ENCODE peak calls at places on chromosomes 11 and 22, in eight cellular contexts. F is right atrium auricular region; I is T-helper 22 cell; V is activated T-cell treated with anti-CD3 and anti-CD28 coated beads for 1 hour; R is activated CD8-positive, alpha-beta memory T cell treated with anti-CD3 and anti-CD28 coated beads, Interleukin-2, amount 50 U/mL, for 48 hours; K is AG10803; L is islet precursor cell; S is BJ. Z is an unnamed sample.
A peak's percentile ranks its signal among the peaks of the same experiment; 100 is the strongest.

GRCh38 chr11:46951864-46952263 is 15.3 kb downstream of the CSTPP1 start:
- DNase-seq in V (no peak), L (no peak), R (no peak), K (no peak), S (no peak), I (no peak), F (no peak), Z (no peak)

GRCh38 chr11:93614111-93614784 is 47.2 kb upstream of the CEP295 start:
- DNase-seq in L (peak; percentile 62), F (no peak), K (no peak), V (no peak), S (no peak), R (no peak), I (no peak), Z (no peak)

GRCh38 chr11:115665345-115665901 is 161.2 kb upstream of the CADM1 start:
- DNase-seq in S (no peak), L (no peak), I (no peak), V (no peak), R (no peak), F (no peak), K (no peak), Z (no peak)

GRCh38 chr11:96045622-96046456 is 121.9 kb upstream of the MTMR2 start:
- DNase-seq in S (peak; percentile 76), K (peak; percentile 93), F (peak; percentile 62), I (no peak), V (no peak), R (no peak), L (peak; percentile 76), Z (no peak)

GRCh38 chr11:122268601-122269130 is 152.7 kb upstream of the BLID start:
- DNase-seq in F (no peak), L (no peak), S (no peak), V (no peak), K (no peak), I (no peak), R (no peak), Z (no peak)

GRCh38 chr22:31958625-31959239 is 14.4 kb downstream of the YWHAH start:
- DNase-seq in L (peak; percentile 46), F (no peak), S (no peak), V (no peak), R (no peak), K (no peak), I (peak; percentile 30), Z (no peak)

GRCh38 chr11:24453129-24453723 is 43.6 kb upstream of the LUZP2 start:
- DNase-seq in K (no peak), R (no peak), F (no peak), S (no peak), V (no peak), L (no peak), I (no peak), Z (no peak)

GRCh38 chr11:87493516-87493915 is 455.8 kb downstream of the TMEM135 start:
- DNase-seq in R (no peak), S (no peak), I (no peak), V (no peak), F (no peak), K (peak; percentile 17), L (no peak), Z (no peak)

GRCh38 chr11:15888596-15889345 is 467.6 kb downstream of the SOX6 start:
- DNase-seq in S (no peak), K (no peak), I (no peak), R (no peak), F (no peak), L (no peak), V (no peak), Z (no peak)

GRCh38 chr11:101096036-101096704 is 33.4 kb downstream of the PGR start:
- DNase-seq in R (no peak), L (no peak), V (no peak), S (no peak), I (no peak), K (no peak), F (no peak), Z (no peak)

GRCh38 chr11:5441414-5441813 is at the start of gene OR51I1:
- DNase-seq in S (no peak), R (no peak), L (no peak), I (no peak), K (no peak), V (no peak), F (no peak), Z (no peak)

GRCh38 chr11:71248656-71249055 is 3.7 kb downstream of the SHANK2 start:
- DNase-seq in V (no peak), S (no peak), R (no peak), I (no peak), K (no peak), L (peak; percentile 69), F (no peak), Z (peak; percentile 36)